ENCODE peak calls at places on chromosomes 4 and X, in eight cellular contexts. X is cardiac muscle cell; A is CD8-positive, alpha-beta memory T cell; V is left lung; C is uterus; Q is Caco-2; I is DND-41; D is K562. O is an unnamed sample.
A peak's percentile ranks its signal among the peaks of the same experiment; 100 is the strongest.

GRCh38 chr4:175306436-175306835 is 388.3 kb downstream of the ADAM29 start:
- DNase-seq in X (no peak), A (no peak), V (no peak), C (no peak), Q (no peak), I (no peak), D (no peak), O (no peak)

GRCh38 chr4:111066447-111066846 is 443.6 kb upstream of the PITX2 start:
- DNase-seq in X (no peak), A (no peak), V (no peak), C (no peak), Q (no peak), I (no peak), D (no peak), O (peak; percentile 41)

GRCh38 chrX:50799531-50799961 is 14.4 kb downstream of the SHROOM4 start:
- DNase-seq in X (no peak), A (no peak), V (no peak), C (no peak), Q (no peak), I (no peak), D (no peak), O (peak; percentile 22)

GRCh38 chr4:148030486-148030885 is 298.6 kb downstream of the ARHGAP10 start:
- DNase-seq in X (no peak), A (no peak), V (no peak), C (no peak), Q (no peak), I (no peak), D (no peak), O (no peak)

GRCh38 chr4:100742045-100742444 is 224.2 kb upstream of the EMCN start:
- DNase-seq in X (peak; percentile 16), A (no peak), V (no peak), C (no peak), Q (no peak), I (no peak), D (peak; percentile 1), O (no peak)

GRCh38 chr4:187663076-187663475 is 332.5 kb upstream of the ZFP42 start:
- DNase-seq in X (no peak), A (no peak), V (no peak), C (no peak), Q (no peak), I (no peak), D (no peak), O (no peak)

GRCh38 chr4:142414336-142414945 is 431.7 kb downstream of the INPP4B start:
- DNase-seq in X (no peak), A (no peak), V (no peak), C (no peak), Q (no peak), I (no peak), D (no peak), O (no peak)

GRCh38 chr4:68361146-68361589 is 11.3 kb upstream of the YTHDC1 start:
- DNase-seq in X (no peak), A (no peak), V (no peak), C (no peak), Q (peak; percentile 84), I (no peak), D (peak; percentile 37), O (peak; percentile 70)

GRCh38 chr4:184955116-184955515 is 63.2 kb upstream of the HELT start:
- DNase-seq in X (no peak), A (no peak), V (no peak), C (no peak), Q (no peak), I (no peak), D (no peak), O (peak; percentile 24)

GRCh38 chrX:129875669-129876068 is 30.3 kb upstream of the UTP14A start:
- DNase-seq in X (no peak), A (no peak), V (no peak), C (no peak), Q (no peak), I (no peak), D (no peak), O (peak; percentile 34)

GRCh38 chr4:37889849-37890500 is 909 bp upstream of the TBC1D1 start:
- DNase-seq in X (no peak), A (no peak), V (no peak), C (peak; percentile 72), Q (no peak), I (no peak), D (no peak), O (no peak)

GRCh38 chr4:107548211-107548905 is 171.7 kb downstream of the PAPSS1 start:
- DNase-seq in X (no peak), A (no peak), V (no peak), C (no peak), Q (no peak), I (no peak), D (peak; percentile 6), O (no peak)

GRCh38 chr4:144714166-144714565 is 68.2 kb downstream of the HHIP start:
- DNase-seq in X (no peak), A (no peak), V (no peak), C (no peak), Q (no peak), I (no peak), D (no peak), O (no peak)

GRCh38 chrX:107713205-107714195 is 62.1 kb downstream of the TSC22D3 start:
- DNase-seq in X (no peak), A (no peak), V (no peak), C (peak; percentile 44), Q (no peak), I (no peak), D (no peak), O (no peak)
- H3K4me3 ChIP-seq in X (no peak overlapping the region), A (peak overlapping the region; percentile 85), V (no peak overlapping the region), C (peak overlapping the region; percentile 70), Q (no peak overlapping the region), I (no peak overlapping the region), D (no peak overlapping the region), O (no peak overlapping the region)

GRCh38 chrX:994780-995179 is 217.7 kb downstream of the CRLF2 start:
- DNase-seq in X (no peak), A (no peak), V (no peak), C (no peak), Q (no peak), I (no peak), D (no peak), O (no peak)

DNA sequence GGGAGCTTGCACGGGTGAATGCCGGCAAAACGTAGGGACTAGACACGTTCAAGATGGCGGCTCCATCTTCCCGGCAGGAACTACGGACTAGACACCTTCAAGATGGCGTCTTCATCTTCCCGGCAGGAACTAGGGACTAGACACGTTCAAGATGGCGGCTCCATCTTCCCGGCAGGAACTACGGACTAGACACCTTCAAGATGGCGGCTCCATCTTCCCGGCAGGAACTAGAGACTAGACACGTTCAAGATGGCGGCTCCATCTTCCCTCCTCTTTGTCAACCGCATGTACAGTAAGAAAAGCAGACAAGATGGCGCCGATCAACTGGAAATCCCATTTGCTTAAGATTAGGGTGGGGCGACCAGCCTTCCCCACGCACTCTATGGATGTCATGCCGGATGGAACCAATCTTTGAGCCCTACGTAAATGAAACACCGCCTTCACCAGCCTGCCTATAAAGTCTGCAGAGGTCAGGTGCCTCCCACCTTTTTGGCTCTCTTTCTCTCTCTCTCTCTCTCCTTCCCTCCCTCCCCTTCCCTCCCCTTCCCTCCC is 222.4 kb downstream of the CRLF2 start:
- DNase-seq in X (no peak), A (no peak), V (no peak), C (peak; percentile 82), Q (no peak), I (no peak), D (peak; percentile 92), O (no peak)
- H3K4me1 ChIP-seq in X (no peaks in the 10 kb centered on the region), A (no peaks in the 10 kb centered on the region), V (no peaks in the 10 kb centered on the region), C (no peaks in the 10 kb centered on the region), Q (no peaks in the 10 kb centered on the region), I (no peaks in the 10 kb centered on the region), D (no peaks in the 10 kb centered on the region), O (no peaks in the 10 kb centered on the region)

DNA sequence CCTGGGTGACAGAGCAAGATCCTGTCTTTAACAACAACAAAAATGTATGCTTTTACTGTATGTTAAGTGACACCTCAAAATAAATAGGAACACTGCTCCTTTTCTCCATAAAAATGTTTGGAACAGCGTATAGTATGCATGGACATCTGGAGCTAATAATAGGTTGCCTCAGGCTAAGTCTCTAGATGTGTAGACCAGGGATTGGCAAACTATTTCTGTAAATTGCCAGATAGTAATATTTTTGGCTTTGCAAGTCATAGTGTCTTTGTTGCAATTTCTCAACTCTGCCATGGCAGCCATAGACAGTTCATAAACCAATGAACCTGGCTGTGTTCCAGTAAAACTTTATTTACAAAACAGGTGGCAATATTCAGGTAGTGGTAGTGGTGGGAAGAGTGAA is 76.6 kb upstream of the CBLL2 start:
- DNase-seq in X (no peak), A (no peak), V (no peak), C (no peak), Q (no peak), I (no peak), D (no peak), O (no peak)
- H3K4me3 ChIP-seq in X (no peak overlapping the region), A (no peak overlapping the region), V (no peak overlapping the region), C (no peak overlapping the region), Q (no peak overlapping the region), I (no peak overlapping the region), D (no peak overlapping the region), O (no peak overlapping the region)

GRCh38 chr4:48118081-48118480 is 16.0 kb downstream of the TXK start:
- DNase-seq in X (no peak), A (no peak), V (no peak), C (no peak), Q (no peak), I (no peak), D (no peak), O (no peak)
- H3K4me1 ChIP-seq in X (no peaks in the 10 kb centered on the region), A (peaks cover 75% of the 10 kb centered on the region), V (no peaks in the 10 kb centered on the region), C (no peaks in the 10 kb centered on the region), Q (no peaks in the 10 kb centered on the region), I (no peaks in the 10 kb centered on the region), D (no peaks in the 10 kb centered on the region), O (peaks cover under 1% of the 10 kb centered on the region)

O was measured in SJSA1.